ENCODE peak calls at places on chromosome 10, in seven cellular contexts. X, T, L, H, S, R and C are unnamed samples.

GRCh38 chr10:4663162-4663992 is 162.6 kb upstream of the AKR1E2 start:
- DNase-seq in H (peak), L (no peak), S (peak), R (no peak), T (peak), X (no peak), C (peak)

GRCh38 chr10:70656489-70656888 is 15.8 kb upstream of the ADAMTS14 start:
- DNase-seq in H (peak), T (peak), X (no peak), R (no peak), L (no peak), S (peak), C (peak)

GRCh38 chr10:131662851-131663250 is 238.0 kb upstream of the PPP2R2D start:
- DNase-seq in R (no peak), S (no peak), T (no peak), X (no peak), H (no peak), L (no peak), C (no peak)

GRCh38 chr10:24645784-24646183 is 77.9 kb downstream of the ARHGAP21 start:
- DNase-seq in S (no peak), H (no peak), X (no peak), R (no peak), L (no peak), T (peak), C (no peak)

GRCh38 chr10:327889-328809 is 192.9 kb downstream of the ZMYND11 start:
- DNase-seq in X (no peak), L (no peak), S (no peak), R (no peak), H (no peak), T (no peak), C (no peak)

GRCh38 chr10:24983946-24984345 is 31.5 kb upstream of the PRTFDC1 start:
- DNase-seq in S (no peak), X (no peak), T (no peak), H (no peak), R (no peak), L (no peak), C (no peak)

GRCh38 chr10:94403823-94404228 is 1.5 kb downstream of the TBC1D12 start:
- DNase-seq in S (no peak), T (no peak), X (no peak), H (no peak), L (no peak), R (no peak), C (no peak)

GRCh38 chr10:126001579-126001978 is 105.2 kb downstream of the FANK1 start:
- DNase-seq in S (no peak), T (no peak), X (no peak), L (no peak), H (no peak), R (no peak), C (peak)

GRCh38 chr10:98328163-98328562 is 60.2 kb upstream of the LOXL4 start:
- DNase-seq in T (no peak), L (no peak), H (no peak), X (no peak), S (no peak), R (no peak), C (no peak)

GRCh38 chr10:79434223-79434687 is 11.2 kb downstream of the ZCCHC24 start:
- DNase-seq in R (no peak), S (no peak), L (no peak), H (no peak), X (no peak), T (peak), C (peak)

GRCh38 chr10:93074137-93074596 is 474 bp downstream of the CYP26A1 start:
- DNase-seq in S (no peak), R (no peak), H (no peak), X (no peak), T (no peak), L (no peak), C (no peak)

GRCh38 chr10:58335306-58336005 is 650 bp downstream of the UBE2D1 start:
- DNase-seq in S (no peak), L (no peak), X (no peak), R (no peak), T (peak), H (peak), C (peak)

GRCh38 chr10:33900591-33900990 is 566.1 kb upstream of the NRP1 start:
- DNase-seq in S (peak), H (no peak), L (peak), X (no peak), R (no peak), T (peak), C (peak)

GRCh38 chr10:107814865-107815487 is 650.5 kb upstream of the SORCS1 start:
- DNase-seq in X (no peak), T (peak), H (no peak), S (peak), R (no peak), L (peak), C (peak)